ENCODE peak calls at places on chromosomes 12 and 14, in seven cellular contexts. One of them, this sample, is unnamed.
A peak's percentile ranks its signal among the peaks of the same experiment; 100 is the strongest.

GRCh38 chr12:124491856-124492420 is 75.5 kb downstream of the NCOR2 start:
- DNase-seq in pancreas: peak; percentile 79
- DNase-seq in GM12878: no peak
- DNase-seq in CD4-positive, CD25-positive, alpha-beta regulatory T cell: no peak
- DNase-seq in OCI-LY7: no peak
- DNase-seq in fibroblast of lung: no peak
- DNase-seq in IMR-90: no peak
- DNase-seq in this sample: no peak

GRCh38 chr12:94404854-94405253 is 54.8 kb downstream of the CEP83 start:
- DNase-seq in IMR-90: no peak
- DNase-seq in pancreas: no peak
- DNase-seq in OCI-LY7: no peak
- DNase-seq in GM12878: no peak
- DNase-seq in fibroblast of lung: no peak
- DNase-seq in CD4-positive, CD25-positive, alpha-beta regulatory T cell: no peak
- DNase-seq in this sample: no peak

GRCh38 chr12:110798461-110798860 is 48.3 kb upstream of the CCDC63 start:
- DNase-seq in fibroblast of lung: peak; percentile 25
- DNase-seq in GM12878: no peak
- DNase-seq in pancreas: no peak
- DNase-seq in OCI-LY7: no peak
- DNase-seq in IMR-90: no peak
- DNase-seq in CD4-positive, CD25-positive, alpha-beta regulatory T cell: no peak
- DNase-seq in this sample: no peak

GRCh38 chr12:94590428-94590827 is 59.9 kb downstream of the TMCC3 start:
- DNase-seq in CD4-positive, CD25-positive, alpha-beta regulatory T cell: no peak
- DNase-seq in IMR-90: no peak
- DNase-seq in OCI-LY7: no peak
- DNase-seq in fibroblast of lung: no peak
- DNase-seq in GM12878: no peak
- DNase-seq in pancreas: no peak
- DNase-seq in this sample: no peak

GRCh38 chr12:110540048-110540447 is 37.9 kb downstream of the RAD9B start:
- DNase-seq in CD4-positive, CD25-positive, alpha-beta regulatory T cell: no peak
- DNase-seq in fibroblast of lung: no peak
- DNase-seq in pancreas: no peak
- DNase-seq in IMR-90: no peak
- DNase-seq in GM12878: no peak
- DNase-seq in OCI-LY7: no peak
- DNase-seq in this sample: no peak

GRCh38 chr14:69269381-69269780 is 9.4 kb downstream of the GALNT16 start:
- DNase-seq in IMR-90: no peak
- DNase-seq in CD4-positive, CD25-positive, alpha-beta regulatory T cell: no peak
- DNase-seq in OCI-LY7: no peak
- DNase-seq in GM12878: no peak
- DNase-seq in fibroblast of lung: no peak
- DNase-seq in pancreas: no peak
- DNase-seq in this sample: no peak

GRCh38 chr14:87351007-87351406 is 642.0 kb downstream of the GALC start:
- DNase-seq in IMR-90: no peak
- DNase-seq in fibroblast of lung: no peak
- DNase-seq in GM12878: no peak
- DNase-seq in OCI-LY7: no peak
- DNase-seq in CD4-positive, CD25-positive, alpha-beta regulatory T cell: no peak
- DNase-seq in pancreas: no peak
- DNase-seq in this sample: no peak

GRCh38 chr14:73467377-73467776 is 9.0 kb upstream of the NUMB start:
- DNase-seq in pancreas: no peak
- DNase-seq in GM12878: no peak
- DNase-seq in OCI-LY7: no peak
- DNase-seq in CD4-positive, CD25-positive, alpha-beta regulatory T cell: no peak
- DNase-seq in fibroblast of lung: peak; percentile 59
- DNase-seq in IMR-90: peak; percentile 59
- DNase-seq in this sample: no peak

GRCh38 chr14:99724196-99724891 is 40.2 kb downstream of the CYP46A1 start:
- DNase-seq in IMR-90: peak; percentile 49
- DNase-seq in CD4-positive, CD25-positive, alpha-beta regulatory T cell: no peak
- DNase-seq in fibroblast of lung: no peak
- DNase-seq in pancreas: no peak
- DNase-seq in OCI-LY7: no peak
- DNase-seq in GM12878: no peak
- DNase-seq in this sample: no peak

GRCh38 chr12:67926063-67926462 is 63.2 kb upstream of the IFNG-AS1 start:
- DNase-seq in IMR-90: no peak
- DNase-seq in OCI-LY7: no peak
- DNase-seq in fibroblast of lung: no peak
- DNase-seq in pancreas: no peak
- DNase-seq in GM12878: no peak
- DNase-seq in CD4-positive, CD25-positive, alpha-beta regulatory T cell: no peak
- DNase-seq in this sample: no peak

GRCh38 chr12:51821423-51822260 is 26.9 kb downstream of the FIGNL2 start:
- DNase-seq in IMR-90: no peak
- DNase-seq in OCI-LY7: no peak
- DNase-seq in GM12878: no peak
- DNase-seq in CD4-positive, CD25-positive, alpha-beta regulatory T cell: peak; percentile 11
- DNase-seq in pancreas: peak; percentile 85
- DNase-seq in fibroblast of lung: no peak
- DNase-seq in this sample: no peak

GRCh38 chr14:104105071-104105821 is 19.7 kb downstream of the ASPG start:
- DNase-seq in OCI-LY7: no peak
- DNase-seq in CD4-positive, CD25-positive, alpha-beta regulatory T cell: no peak
- DNase-seq in GM12878: no peak
- DNase-seq in pancreas: peak; percentile 67
- DNase-seq in IMR-90: no peak
- DNase-seq in fibroblast of lung: no peak
- DNase-seq in this sample: no peak

GRCh38 chr14:103576371-103577024 is 13.7 kb downstream of the COA8 start:
- DNase-seq in IMR-90: peak; percentile 80
- DNase-seq in GM12878: no peak
- DNase-seq in fibroblast of lung: peak; percentile 91
- DNase-seq in pancreas: peak; percentile 86
- DNase-seq in OCI-LY7: no peak
- DNase-seq in CD4-positive, CD25-positive, alpha-beta regulatory T cell: no peak
- DNase-seq in this sample: no peak

GRCh38 chr14:33477752-33478151 is 473.1 kb downstream of the EGLN3 start:
- DNase-seq in CD4-positive, CD25-positive, alpha-beta regulatory T cell: no peak
- DNase-seq in IMR-90: no peak
- DNase-seq in fibroblast of lung: no peak
- DNase-seq in pancreas: no peak
- DNase-seq in OCI-LY7: no peak
- DNase-seq in GM12878: no peak
- DNase-seq in this sample: no peak

GRCh38 chr12:68229956-68230355 is 4.3 kb upstream of the IL26 start:
- DNase-seq in IMR-90: no peak
- DNase-seq in GM12878: no peak
- DNase-seq in fibroblast of lung: no peak
- DNase-seq in OCI-LY7: no peak
- DNase-seq in CD4-positive, CD25-positive, alpha-beta regulatory T cell: no peak
- DNase-seq in pancreas: no peak
- DNase-seq in this sample: no peak

GRCh38 chr12:6817056-6817455 is 4.6 kb upstream of the GPR162 start:
- DNase-seq in GM12878: no peak
- DNase-seq in CD4-positive, CD25-positive, alpha-beta regulatory T cell: no peak
- DNase-seq in IMR-90: no peak
- DNase-seq in OCI-LY7: no peak
- DNase-seq in pancreas: peak; percentile 38
- DNase-seq in fibroblast of lung: no peak
- DNase-seq in this sample: no peak

GRCh38 chr12:113934060-113934829 is 31.9 kb downstream of the RBM19 start:
- DNase-seq in GM12878: no peak
- DNase-seq in IMR-90: no peak
- DNase-seq in fibroblast of lung: no peak
- DNase-seq in OCI-LY7: no peak
- DNase-seq in pancreas: no peak
- DNase-seq in CD4-positive, CD25-positive, alpha-beta regulatory T cell: no peak
- DNase-seq in this sample: no peak

GRCh38 chr14:89243286-89243685 is 173.7 kb downstream of the FOXN3 start:
- DNase-seq in fibroblast of lung: no peak
- DNase-seq in CD4-positive, CD25-positive, alpha-beta regulatory T cell: no peak
- DNase-seq in IMR-90: no peak
- DNase-seq in GM12878: no peak
- DNase-seq in pancreas: no peak
- DNase-seq in OCI-LY7: no peak
- DNase-seq in this sample: no peak

GRCh38 chr14:95529242-95529641 is 5.6 kb upstream of the GLRX5 start:
- DNase-seq in OCI-LY7: no peak
- DNase-seq in GM12878: no peak
- DNase-seq in pancreas: no peak
- DNase-seq in fibroblast of lung: no peak
- DNase-seq in CD4-positive, CD25-positive, alpha-beta regulatory T cell: no peak
- DNase-seq in IMR-90: no peak
- DNase-seq in this sample: no peak

GRCh38 chr14:37411079-37411735 is 183.8 kb downstream of the FOXA1 start:
- DNase-seq in OCI-LY7: no peak
- DNase-seq in fibroblast of lung: peak; percentile 28
- DNase-seq in IMR-90: no peak
- DNase-seq in CD4-positive, CD25-positive, alpha-beta regulatory T cell: no peak
- DNase-seq in GM12878: no peak
- DNase-seq in pancreas: no peak
- DNase-seq in this sample: no peak

GRCh38 chr12:113346387-113346786 is 11.5 kb upstream of the SLC8B1 start:
- DNase-seq in pancreas: no peak
- DNase-seq in IMR-90: no peak
- DNase-seq in OCI-LY7: no peak
- DNase-seq in CD4-positive, CD25-positive, alpha-beta regulatory T cell: no peak
- DNase-seq in GM12878: no peak
- DNase-seq in fibroblast of lung: no peak
- DNase-seq in this sample: no peak

GRCh38 chr14:75450381-75451276 is 22.8 kb downstream of the JDP2 start:
- DNase-seq in GM12878: no peak
- DNase-seq in fibroblast of lung: no peak
- DNase-seq in IMR-90: peak; percentile 40
- DNase-seq in pancreas: peak; percentile 95
- DNase-seq in CD4-positive, CD25-positive, alpha-beta regulatory T cell: no peak
- DNase-seq in OCI-LY7: no peak
- DNase-seq in this sample: no peak

GRCh38 chr14:75452900-75453816 is 25.3 kb downstream of the JDP2 start:
- DNase-seq in CD4-positive, CD25-positive, alpha-beta regulatory T cell: no peak
- DNase-seq in IMR-90: peak; percentile 89
- DNase-seq in fibroblast of lung: peak; percentile 95
- DNase-seq in pancreas: peak; percentile 68
- DNase-seq in GM12878: no peak
- DNase-seq in OCI-LY7: no peak
- DNase-seq in this sample: no peak

GRCh38 chr14:75453817-75454434 is 26.1 kb downstream of the JDP2 start:
- DNase-seq in fibroblast of lung: no peak
- DNase-seq in OCI-LY7: peak; percentile 76
- DNase-seq in CD4-positive, CD25-positive, alpha-beta regulatory T cell: no peak
- DNase-seq in GM12878: peak; percentile 61
- DNase-seq in pancreas: no peak
- DNase-seq in IMR-90: no peak
- DNase-seq in this sample: peak; percentile 58

GRCh38 chr14:75449703-75450102 is 21.9 kb downstream of the JDP2 start:
- DNase-seq in IMR-90: no peak
- DNase-seq in fibroblast of lung: no peak
- DNase-seq in pancreas: no peak
- DNase-seq in OCI-LY7: no peak
- DNase-seq in CD4-positive, CD25-positive, alpha-beta regulatory T cell: no peak
- DNase-seq in GM12878: no peak
- DNase-seq in this sample: no peak

GRCh38 chr14:75452324-75452723 is 24.5 kb downstream of the JDP2 start:
- DNase-seq in IMR-90: no peak
- DNase-seq in fibroblast of lung: no peak
- DNase-seq in GM12878: no peak
- DNase-seq in OCI-LY7: no peak
- DNase-seq in CD4-positive, CD25-positive, alpha-beta regulatory T cell: no peak
- DNase-seq in pancreas: no peak
- DNase-seq in this sample: no peak
- H3K27ac ChIP-seq in IMR-90: peak overlapping the region; percentile 79
- H3K27ac ChIP-seq in fibroblast of lung: peak overlapping the region; percentile 72
- H3K27ac ChIP-seq in GM12878: no peak overlapping the region
- H3K27ac ChIP-seq in OCI-LY7: peak overlapping the region; percentile 57
- H3K27ac ChIP-seq in CD4-positive, CD25-positive, alpha-beta regulatory T cell: no peak overlapping the region
- H3K27ac ChIP-seq in pancreas: peak overlapping the region; percentile 48
- H3K27ac ChIP-seq in this sample: no peak overlapping the region

GRCh38 chr14:61153436-61153835 is 127.7 kb downstream of the TMEM30B start:
- DNase-seq in GM12878: no peak
- DNase-seq in pancreas: no peak
- DNase-seq in fibroblast of lung: no peak
- DNase-seq in OCI-LY7: no peak
- DNase-seq in IMR-90: peak; percentile 49
- DNase-seq in CD4-positive, CD25-positive, alpha-beta regulatory T cell: no peak
- DNase-seq in this sample: no peak
- H3K27ac ChIP-seq in GM12878: no peak overlapping the region
- H3K27ac ChIP-seq in pancreas: no peak overlapping the region
- H3K27ac ChIP-seq in fibroblast of lung: no peak overlapping the region
- H3K27ac ChIP-seq in OCI-LY7: no peak overlapping the region
- H3K27ac ChIP-seq in IMR-90: peak overlapping the region; percentile 90
- H3K27ac ChIP-seq in CD4-positive, CD25-positive, alpha-beta regulatory T cell: no peak overlapping the region
- H3K27ac ChIP-seq in this sample: no peak overlapping the region

GRCh38 chr14:35934499-35934898 is 108.4 kb downstream of the BRMS1L start:
- DNase-seq in CD4-positive, CD25-positive, alpha-beta regulatory T cell: no peak
- DNase-seq in pancreas: no peak
- DNase-seq in fibroblast of lung: no peak
- DNase-seq in OCI-LY7: no peak
- DNase-seq in GM12878: peak; percentile 33
- DNase-seq in IMR-90: no peak
- DNase-seq in this sample: no peak

GRCh38 chr14:35944847-35945246 is 118.7 kb downstream of the BRMS1L start:
- DNase-seq in IMR-90: no peak
- DNase-seq in fibroblast of lung: no peak
- DNase-seq in pancreas: no peak
- DNase-seq in OCI-LY7: peak; percentile 49
- DNase-seq in CD4-positive, CD25-positive, alpha-beta regulatory T cell: no peak
- DNase-seq in GM12878: no peak
- DNase-seq in this sample: peak; percentile 73

DNA sequence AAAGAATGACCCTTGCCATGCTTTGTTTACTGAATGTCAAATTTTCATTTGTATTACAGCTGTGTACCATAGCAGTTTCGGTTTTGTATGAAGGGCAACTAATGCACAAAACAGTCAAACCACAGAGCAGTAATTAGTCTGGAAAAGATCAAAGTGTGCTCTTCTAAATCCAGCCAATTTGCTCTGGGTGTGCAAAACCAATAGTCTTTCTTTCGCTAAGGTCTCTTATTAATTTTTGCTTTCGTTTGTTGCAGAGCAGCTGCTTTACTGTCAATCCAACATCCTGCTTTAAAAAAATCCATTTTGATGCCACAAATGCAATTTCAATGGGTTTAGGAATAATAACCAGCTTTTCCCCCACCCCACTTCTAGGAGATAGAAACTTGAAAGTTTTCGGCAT is 114.2 kb downstream of the BRMS1L start:
- DNase-seq in fibroblast of lung: peak; percentile 6
- DNase-seq in OCI-LY7: no peak
- DNase-seq in GM12878: peak; percentile 73
- DNase-seq in CD4-positive, CD25-positive, alpha-beta regulatory T cell: no peak
- DNase-seq in pancreas: no peak
- DNase-seq in IMR-90: no peak
- DNase-seq in this sample: no peak
- H3K27ac ChIP-seq in fibroblast of lung: no peak overlapping the region
- H3K27ac ChIP-seq in OCI-LY7: no peak overlapping the region
- H3K27ac ChIP-seq in GM12878: no peak overlapping the region
- H3K27ac ChIP-seq in CD4-positive, CD25-positive, alpha-beta regulatory T cell: no peak overlapping the region
- H3K27ac ChIP-seq in pancreas: no peak overlapping the region
- H3K27ac ChIP-seq in IMR-90: no peak overlapping the region
- H3K27ac ChIP-seq in this sample: no peak overlapping the region

DNA sequence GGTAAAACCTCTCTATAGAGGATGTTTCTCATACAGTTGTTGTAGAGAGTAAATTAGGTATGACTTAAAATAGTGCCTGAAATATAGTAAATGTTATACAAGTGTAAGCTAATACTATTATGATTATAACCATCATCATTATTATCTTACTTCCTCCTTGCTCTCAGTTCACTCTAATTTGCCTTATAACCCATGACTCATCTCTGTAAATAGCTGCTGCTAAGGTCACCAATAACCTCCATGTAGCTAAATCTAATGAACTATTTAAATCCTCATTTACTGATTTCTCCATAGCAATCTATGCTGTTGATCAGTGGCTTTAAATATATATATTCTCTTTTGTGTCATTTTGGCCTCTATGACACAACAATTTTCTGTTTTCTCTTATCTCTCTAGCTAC is 109.6 kb downstream of the RMST start:
- DNase-seq in GM12878: no peak
- DNase-seq in fibroblast of lung: no peak
- DNase-seq in CD4-positive, CD25-positive, alpha-beta regulatory T cell: no peak
- DNase-seq in IMR-90: no peak
- DNase-seq in OCI-LY7: no peak
- DNase-seq in pancreas: no peak
- DNase-seq in this sample: peak; percentile 80
- H3K27ac ChIP-seq in GM12878: no peak overlapping the region
- H3K27ac ChIP-seq in fibroblast of lung: no peak overlapping the region
- H3K27ac ChIP-seq in CD4-positive, CD25-positive, alpha-beta regulatory T cell: no peak overlapping the region
- H3K27ac ChIP-seq in IMR-90: no peak overlapping the region
- H3K27ac ChIP-seq in OCI-LY7: no peak overlapping the region
- H3K27ac ChIP-seq in pancreas: no peak overlapping the region
- H3K27ac ChIP-seq in this sample: peak overlapping the region; percentile 6